ENCODE peak calls at places on chromosomes 13 and 19, in four cellular contexts. B is lung; I is heart left ventricle; N is CD8-positive, alpha-beta memory T cell. R is an unnamed sample. For H3K36me3, the result is how much of the 10 kb centered on the place peaks cover.

GRCh38 chr19:20179946-20180345 is 12.9 kb downstream of the ZNF486 start:
- DNase-seq in B (no peak), I (no peak), N (no peak), R (no peak)

GRCh38 chr19:29761575-29762225 is 46.6 kb upstream of the C19orf12 start:
- DNase-seq in B (no peak), I (no peak), N (no peak), R (no peak)

GRCh38 chr19:16524991-16525734 is 17.1 kb downstream of the CHERP start:
- DNase-seq in B (no peak), I (no peak), N (no peak), R (no peak)

GRCh38 chr13:36344886-36345437 is 1.2 kb downstream of the SPART start:
- DNase-seq in B (no peak), I (no peak), N (peak), R (no peak)

GRCh38 chr19:51887522-51888498 is at the start of gene ZNF577:
- DNase-seq in B (peak), I (peak), N (peak), R (peak)

GRCh38 chr19:6865849-6866248 is 21.5 kb upstream of the ADGRE1 start:
- DNase-seq in B (no peak), I (no peak), N (no peak), R (no peak)

GRCh38 chr19:9570255-9570654 is 14.0 kb downstream of the ZNF121 start:
- DNase-seq in B (no peak), I (no peak), N (no peak), R (no peak)

GRCh38 chr19:45922281-45922680 is 7.7 kb upstream of the NANOS2 start:
- DNase-seq in B (no peak), I (no peak), N (no peak), R (no peak)

GRCh38 chr13:91100944-91101343 is 246.5 kb upstream of the MIR17HG start:
- DNase-seq in B (no peak), I (no peak), N (no peak), R (no peak)
- H3K36me3 ChIP-seq in B (under half), I (under half), N (under half), R (under half)

GRCh38 chr13:109883181-109884180 is 97.1 kb upstream of the IRS2 start:
- DNase-seq in B (no peak), I (no peak), N (no peak), R (no peak)
- H3K4me3 ChIP-seq in B (no peak), I (no peak), N (no peak), R (no peak)

GRCh38 chr19:47264629-47265028 is 8.3 kb downstream of the CCDC9 start:
- DNase-seq in B (no peak), I (no peak), N (no peak), R (no peak)
- H3K36me3 ChIP-seq in B (under half), I (half or more), N (under half), R (half or more)

GRCh38 chr13:108495686-108496363 is 133.6 kb upstream of the MYO16 start:
- DNase-seq in B (no peak), I (no peak), N (no peak), R (no peak)

GRCh38 chr13:108496364-108497215 is 132.8 kb upstream of the MYO16 start:
- DNase-seq in B (no peak), I (no peak), N (no peak), R (no peak)

DNA sequence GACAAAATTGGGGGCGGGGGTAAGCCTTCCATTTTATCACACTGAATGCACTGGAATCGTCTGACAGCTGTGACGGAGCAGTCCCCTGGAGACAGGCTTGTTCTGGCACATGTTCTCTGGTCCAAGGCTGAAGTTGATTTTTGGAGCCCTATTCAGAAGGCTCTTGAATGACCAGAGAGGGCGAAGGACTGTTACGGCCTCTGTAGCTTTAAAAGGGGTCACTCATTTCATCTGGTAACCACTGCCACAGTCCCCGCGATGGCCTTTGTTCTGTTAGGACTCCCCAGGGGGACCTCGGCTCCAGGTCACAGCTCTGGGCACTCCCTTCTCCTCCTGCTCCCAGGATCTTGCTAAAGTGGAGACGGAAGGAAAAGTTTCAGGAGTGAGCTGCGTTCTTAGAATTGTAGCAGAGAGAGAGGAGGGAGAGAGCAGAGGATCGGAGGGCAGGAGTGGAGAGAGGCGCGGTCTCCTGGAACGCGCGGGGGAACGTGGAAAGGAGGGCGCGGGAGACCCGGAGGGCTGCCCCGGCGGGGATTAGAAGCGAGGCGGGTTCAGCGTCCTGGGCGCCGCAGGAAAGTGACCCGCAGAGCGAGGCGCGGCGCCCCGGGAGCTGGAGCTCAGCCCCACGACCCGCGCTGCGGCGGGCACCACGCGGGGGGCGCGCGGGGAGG is 134.3 kb upstream of the MYO16 start:
- DNase-seq in B (no peak), I (no peak), N (no peak), R (no peak)
- H3K4me3 ChIP-seq in B (no peak), I (peak), N (no peak), R (no peak)

GRCh38 chr13:113469582-113469981 is 16.3 kb upstream of the ADPRHL1 start:
- DNase-seq in B (no peak), I (no peak), N (no peak), R (no peak)

GRCh38 chr13:113468029-113468428 is 14.7 kb upstream of the ADPRHL1 start:
- DNase-seq in B (no peak), I (no peak), N (no peak), R (no peak)

GRCh38 chr13:113468461-113469147 is 15.3 kb upstream of the ADPRHL1 start:
- DNase-seq in B (no peak), I (no peak), N (no peak), R (no peak)

GRCh38 chr13:113471844-113472243 is 18.6 kb upstream of the ADPRHL1 start:
- DNase-seq in B (no peak), I (peak), N (no peak), R (no peak)

GRCh38 chr13:113470073-113470472 is 16.8 kb upstream of the ADPRHL1 start:
- DNase-seq in B (no peak), I (no peak), N (no peak), R (no peak)
- H3K36me3 ChIP-seq in B (under half), I (under half), N (under half), R (under half)

DNA sequence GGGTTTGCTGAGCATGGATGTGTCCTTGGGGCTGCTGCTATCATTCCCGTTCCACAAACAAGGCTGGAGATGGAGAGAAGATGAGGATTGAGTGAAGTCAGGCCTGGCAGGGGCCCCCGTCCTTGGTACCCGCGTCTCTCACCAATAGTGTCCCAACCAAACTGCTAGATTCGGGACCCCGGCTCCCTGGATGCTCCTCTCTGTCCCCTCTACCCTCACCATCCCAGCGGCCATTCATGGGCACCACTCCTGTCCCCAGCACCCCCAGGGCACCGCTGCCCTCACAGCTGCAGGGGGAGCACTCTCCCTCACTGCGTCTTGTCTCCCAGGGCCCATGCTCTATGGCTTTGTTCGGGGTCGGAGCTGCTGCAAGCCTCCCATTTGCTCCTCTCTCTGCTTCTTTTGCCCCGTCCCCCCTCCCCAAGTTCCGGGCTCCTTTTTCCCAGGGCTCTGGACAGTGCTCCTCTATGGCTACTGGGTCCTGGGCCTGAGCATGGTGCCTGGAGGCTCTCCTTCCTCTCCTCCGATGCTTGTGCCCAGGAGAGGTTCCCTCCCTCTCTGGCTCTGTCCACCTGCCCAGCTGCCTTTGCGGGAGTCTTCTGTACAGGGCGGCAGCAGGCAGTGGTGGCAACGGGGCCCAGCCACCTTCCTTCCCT is 219.5 kb downstream of the TEX29 start:
- DNase-seq in B (no peak), I (no peak), N (no peak), R (no peak)
- H3K4me3 ChIP-seq in B (no peak), I (no peak), N (no peak), R (no peak)

DNA sequence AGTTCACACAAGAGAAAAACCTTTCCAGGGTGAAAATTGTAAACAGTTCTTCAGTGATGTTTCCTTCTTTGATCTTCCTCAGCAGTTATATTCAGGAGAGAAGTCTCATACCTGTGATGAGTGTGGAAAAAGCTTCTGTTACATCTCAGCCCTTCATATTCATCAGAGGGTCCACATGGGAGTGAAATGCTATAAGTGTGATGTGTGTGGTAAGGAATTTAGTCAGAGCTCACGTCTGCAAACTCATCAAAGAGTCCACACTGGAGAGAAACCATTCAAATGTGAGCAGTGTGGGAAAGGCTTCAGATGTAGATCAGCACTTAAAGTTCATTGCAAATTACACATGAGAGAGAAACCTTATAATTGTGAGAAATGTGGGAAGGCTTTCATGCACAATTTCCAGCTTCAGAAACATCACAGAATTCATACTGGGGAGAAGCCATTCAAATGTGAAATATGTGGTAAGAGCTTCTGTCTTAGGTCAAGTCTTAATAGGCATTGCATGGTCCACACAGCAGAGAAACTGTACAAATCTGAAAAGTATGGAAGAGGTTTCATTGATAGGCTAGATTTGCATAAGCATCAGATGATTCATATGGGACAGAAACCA is 6.9 kb downstream of the ZNF222 start:
- DNase-seq in B (no peak), I (no peak), N (no peak), R (no peak)
- H3K36me3 ChIP-seq in B (half or more), I (half or more), N (under half), R (half or more)

GRCh38 chr13:100514788-100515409 is 73.7 kb downstream of the GGACT start:
- DNase-seq in B (peak), I (peak), N (peak), R (no peak)
- H3K4me3 ChIP-seq in B (no peak), I (no peak), N (no peak), R (no peak)

GRCh38 chr13:93984070-93984469 is 495.4 kb downstream of the DCT start:
- DNase-seq in B (no peak), I (no peak), N (no peak), R (no peak)
- H3K36me3 ChIP-seq in B (under half), I (under half), N (under half), R (under half)

GRCh38 chr19:39397360-39398296 is 6.5 kb downstream of the MED29 start:
- DNase-seq in B (peak), I (peak), N (peak), R (peak)
- H3K4me3 ChIP-seq in B (peak), I (no peak), N (peak), R (no peak)